ENCODE peak calls at places on chromosomes 13 and 19, in seven cellular contexts. One of them, this sample, is unnamed.

GRCh38 chr19:18743281-18743825 is 47.8 kb downstream of the COMP start:
- DNase-seq in foreskin fibroblast: peak
- DNase-seq in transverse colon: peak
- DNase-seq in stimulated activated CD4-positive, alpha-beta T cell treated with anti-CD3 and anti-CD28 coated beads, Interleukin-15, amount 100 ng/mL, for 24 hours: no peak
- DNase-seq in stimulated activated CD8-positive, alpha-beta memory T cell treated with anti-CD3 and anti-CD28 coated beads, Interleukin-15, amount 100 ng/mL, for 24 hours: no peak
- DNase-seq in upper lobe of right lung: peak
- DNase-seq in GM23338: no peak
- DNase-seq in this sample: no peak

GRCh38 chr13:82358284-82358683 is 1524.0 kb downstream of the SLITRK1 start:
- DNase-seq in foreskin fibroblast: peak
- DNase-seq in transverse colon: no peak
- DNase-seq in stimulated activated CD4-positive, alpha-beta T cell treated with anti-CD3 and anti-CD28 coated beads, Interleukin-15, amount 100 ng/mL, for 24 hours: no peak
- DNase-seq in stimulated activated CD8-positive, alpha-beta memory T cell treated with anti-CD3 and anti-CD28 coated beads, Interleukin-15, amount 100 ng/mL, for 24 hours: no peak
- DNase-seq in upper lobe of right lung: no peak
- DNase-seq in GM23338: no peak
- DNase-seq in this sample: no peak

GRCh38 chr13:46343279-46343949 is 43.6 kb downstream of the RUBCNL start:
- DNase-seq in foreskin fibroblast: no peak
- DNase-seq in transverse colon: no peak
- DNase-seq in stimulated activated CD4-positive, alpha-beta T cell treated with anti-CD3 and anti-CD28 coated beads, Interleukin-15, amount 100 ng/mL, for 24 hours: no peak
- DNase-seq in stimulated activated CD8-positive, alpha-beta memory T cell treated with anti-CD3 and anti-CD28 coated beads, Interleukin-15, amount 100 ng/mL, for 24 hours: no peak
- DNase-seq in upper lobe of right lung: no peak
- DNase-seq in GM23338: peak
- DNase-seq in this sample: no peak

GRCh38 chr19:7421941-7422744 is 66.7 kb downstream of the PEX11G start:
- DNase-seq in foreskin fibroblast: no peak
- DNase-seq in transverse colon: no peak
- DNase-seq in stimulated activated CD4-positive, alpha-beta T cell treated with anti-CD3 and anti-CD28 coated beads, Interleukin-15, amount 100 ng/mL, for 24 hours: no peak
- DNase-seq in stimulated activated CD8-positive, alpha-beta memory T cell treated with anti-CD3 and anti-CD28 coated beads, Interleukin-15, amount 100 ng/mL, for 24 hours: no peak
- DNase-seq in upper lobe of right lung: no peak
- DNase-seq in GM23338: no peak
- DNase-seq in this sample: no peak

GRCh38 chr19:55652311-55653078 is 2.3 kb upstream of the U2AF2 start:
- DNase-seq in foreskin fibroblast: no peak
- DNase-seq in transverse colon: no peak
- DNase-seq in stimulated activated CD4-positive, alpha-beta T cell treated with anti-CD3 and anti-CD28 coated beads, Interleukin-15, amount 100 ng/mL, for 24 hours: no peak
- DNase-seq in stimulated activated CD8-positive, alpha-beta memory T cell treated with anti-CD3 and anti-CD28 coated beads, Interleukin-15, amount 100 ng/mL, for 24 hours: no peak
- DNase-seq in upper lobe of right lung: no peak
- DNase-seq in GM23338: peak
- DNase-seq in this sample: no peak

GRCh38 chr13:39253774-39254173 is 215.5 kb downstream of the NHLRC3 start:
- DNase-seq in foreskin fibroblast: peak
- DNase-seq in transverse colon: no peak
- DNase-seq in stimulated activated CD4-positive, alpha-beta T cell treated with anti-CD3 and anti-CD28 coated beads, Interleukin-15, amount 100 ng/mL, for 24 hours: no peak
- DNase-seq in stimulated activated CD8-positive, alpha-beta memory T cell treated with anti-CD3 and anti-CD28 coated beads, Interleukin-15, amount 100 ng/mL, for 24 hours: no peak
- DNase-seq in upper lobe of right lung: no peak
- DNase-seq in GM23338: no peak
- DNase-seq in this sample: no peak

GRCh38 chr19:13095934-13096890 is 6.4 kb downstream of the LYL1 start:
- DNase-seq in foreskin fibroblast: no peak
- DNase-seq in transverse colon: no peak
- DNase-seq in stimulated activated CD4-positive, alpha-beta T cell treated with anti-CD3 and anti-CD28 coated beads, Interleukin-15, amount 100 ng/mL, for 24 hours: no peak
- DNase-seq in stimulated activated CD8-positive, alpha-beta memory T cell treated with anti-CD3 and anti-CD28 coated beads, Interleukin-15, amount 100 ng/mL, for 24 hours: no peak
- DNase-seq in upper lobe of right lung: no peak
- DNase-seq in GM23338: peak
- DNase-seq in this sample: no peak

GRCh38 chr19:18865973-18866799 is 29.8 kb downstream of the CERS1 start:
- DNase-seq in foreskin fibroblast: peak
- DNase-seq in transverse colon: peak
- DNase-seq in stimulated activated CD4-positive, alpha-beta T cell treated with anti-CD3 and anti-CD28 coated beads, Interleukin-15, amount 100 ng/mL, for 24 hours: peak
- DNase-seq in stimulated activated CD8-positive, alpha-beta memory T cell treated with anti-CD3 and anti-CD28 coated beads, Interleukin-15, amount 100 ng/mL, for 24 hours: peak
- DNase-seq in upper lobe of right lung: peak
- DNase-seq in GM23338: peak
- DNase-seq in this sample: peak